ENCODE peak calls at places on chromosomes 5 and 9, in seven cellular contexts. G is K562, Z is HepG2, S is SK-N-SH, W is GM12878, X is HCT116, Y is H1. D is an unnamed sample.
A peak's percentile ranks its signal among the peaks of the same experiment; 100 is the strongest.

GRCh38 chr9:14170973-14171596 is 142.9 kb downstream of the NFIB start:
- DNase-seq in X (no peak), Z (no peak), Y (no peak), G (no peak), W (no peak), S (no peak), D (no peak)

GRCh38 chr9:34686231-34686630 is 4.8 kb downstream of the CCL19 start:
- DNase-seq in G (no peak), Z (no peak), X (no peak), S (no peak), W (no peak), Y (no peak), D (no peak)

GRCh38 chr9:36873247-36873875 is 160.7 kb downstream of the PAX5 start:
- DNase-seq in W (peak; percentile 28), S (peak; percentile 86), X (peak; percentile 43), Y (no peak), G (peak; percentile 55), Z (peak; percentile 62), D (peak; percentile 77)

GRCh38 chr5:6525910-6526309 is 77.3 kb downstream of the UBE2QL1 start:
- DNase-seq in X (peak; percentile 13), W (no peak), G (peak; percentile 68), S (peak; percentile 77), Z (peak; percentile 21), Y (no peak), D (peak; percentile 64)

GRCh38 chr9:128203842-128204551 is 818 bp downstream of the DNM1 start:
- DNase-seq in Z (no peak), G (peak; percentile 87), Y (no peak), W (no peak), S (peak; percentile 86), X (no peak), D (no peak)

GRCh38 chr5:145833616-145834200 is 1.4 kb downstream of the PRELID2 start:
- DNase-seq in Y (no peak), Z (no peak), S (no peak), X (no peak), G (no peak), W (no peak), D (no peak)

GRCh38 chr5:63564789-63565188 is 397.5 kb downstream of the HTR1A start:
- DNase-seq in Y (no peak), G (no peak), X (no peak), S (no peak), Z (no peak), W (no peak), D (no peak)

GRCh38 chr9:136552117-136552685 is 6.4 kb upstream of the NOTCH1 start:
- DNase-seq in Z (no peak), G (peak; percentile 27), X (no peak), W (no peak), S (no peak), Y (no peak), D (peak; percentile 48)

GRCh38 chr5:117380316-117380715 is 805.7 kb upstream of the SEMA6A start:
- DNase-seq in X (no peak), W (no peak), G (no peak), Y (no peak), Z (no peak), S (no peak), D (no peak)

GRCh38 chr5:140881889-140882590 is at the start of gene PCDHA13:
- DNase-seq in Y (no peak), Z (no peak), X (no peak), G (no peak), S (no peak), W (no peak), D (no peak)

GRCh38 chr9:107685901-107686300 is 196.3 kb upstream of the KLF4 start:
- DNase-seq in G (no peak), Y (no peak), W (no peak), S (no peak), Z (no peak), X (no peak), D (no peak)

GRCh38 chr5:142904421-142904820 is 134.2 kb downstream of the ARHGAP26 start:
- DNase-seq in Y (no peak), Z (no peak), W (no peak), S (no peak), X (no peak), G (no peak), D (no peak)

GRCh38 chr5:127077346-127077745 is 4.0 kb upstream of the C5orf63 start:
- DNase-seq in Y (no peak), Z (no peak), W (no peak), G (no peak), S (no peak), X (no peak), D (no peak)

GRCh38 chr9:76910861-76911260 is 4.9 kb upstream of the PRUNE2 start:
- DNase-seq in Z (no peak), W (no peak), S (no peak), Y (no peak), G (no peak), X (no peak), D (no peak)

GRCh38 chr5:151008906-151009305 is 11.5 kb upstream of the GPX3 start:
- DNase-seq in W (no peak), Z (no peak), X (no peak), S (no peak), Y (no peak), G (no peak), D (no peak)

GRCh38 chr5:1975406-1975715 is 92.6 kb upstream of the IRX4 start:
- DNase-seq in Z (no peak), X (no peak), Y (no peak), G (no peak), S (no peak), W (no peak), D (no peak)

GRCh38 chr5:15495026-15495425 is 5.0 kb upstream of the FBXL7 start:
- DNase-seq in S (no peak), Y (no peak), X (no peak), Z (no peak), G (no peak), W (no peak), D (no peak)

GRCh38 chr5:140806834-140807775 is at the start of gene PCDHA4:
- DNase-seq in G (peak; percentile 47), X (no peak), Y (no peak), S (peak; percentile 65), Z (peak; percentile 9), W (no peak), D (no peak)

GRCh38 chr5:173204185-173204979 is 30.6 kb downstream of the NKX2-5 start:
- DNase-seq in Z (peak; percentile 42), Y (no peak), G (peak; percentile 51), X (peak; percentile 21), W (no peak), S (no peak), D (peak; percentile 60)

GRCh38 chr9:76255781-76256455 is 138.3 kb downstream of the RFK start:
- DNase-seq in G (no peak), S (no peak), X (no peak), Z (no peak), W (no peak), Y (no peak), D (peak; percentile 28)

GRCh38 chr9:125878241-125878640 is 131.1 kb downstream of the PBX3 start:
- DNase-seq in W (no peak), S (no peak), Y (peak; percentile 5), G (no peak), X (no peak), Z (no peak), D (no peak)

DNA sequence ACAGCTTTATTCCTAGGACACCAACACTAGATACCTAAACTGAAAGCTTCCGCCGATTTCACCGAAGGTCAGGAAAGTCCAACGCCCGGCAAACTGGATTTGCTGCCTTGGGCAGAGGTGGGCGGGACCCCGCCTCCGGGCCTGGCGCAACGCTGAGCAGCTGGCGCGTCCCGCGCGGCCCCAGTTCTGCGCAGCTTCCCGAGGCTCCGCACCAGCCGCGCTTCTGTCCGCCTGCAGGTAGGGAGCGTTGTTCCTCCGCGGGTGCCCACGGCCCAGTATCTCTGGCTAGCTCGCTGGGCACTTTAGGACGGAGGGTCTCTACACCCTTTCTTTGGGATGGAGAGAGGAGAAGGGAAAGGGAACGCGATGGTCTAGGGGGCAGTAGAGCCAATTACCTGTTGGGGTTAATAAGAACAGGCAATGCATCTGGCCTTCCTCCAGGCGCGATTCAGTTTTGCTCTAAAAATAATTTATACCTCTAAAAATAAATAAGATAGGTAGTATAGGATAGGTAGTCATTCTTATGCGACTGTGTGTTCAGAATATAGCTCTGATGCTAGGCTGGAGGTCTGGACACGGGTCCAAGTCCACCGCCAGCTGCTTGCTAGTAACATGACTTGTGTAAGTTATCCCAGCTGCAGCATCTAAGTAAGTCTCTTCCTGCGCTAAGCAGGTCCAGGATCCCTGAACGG is at the start of gene CD274:
- DNase-seq in X (peak; percentile 80), Y (peak; percentile 79), W (no peak), Z (peak; percentile 85), S (peak; percentile 82), G (peak; percentile 82), D (peak; percentile 81)
- TF ChIP-seq JUND in X (no peak), Y (no peak), W (no peak), Z (no peak), S (no peak), G (no peak), D (no peak)

DNA sequence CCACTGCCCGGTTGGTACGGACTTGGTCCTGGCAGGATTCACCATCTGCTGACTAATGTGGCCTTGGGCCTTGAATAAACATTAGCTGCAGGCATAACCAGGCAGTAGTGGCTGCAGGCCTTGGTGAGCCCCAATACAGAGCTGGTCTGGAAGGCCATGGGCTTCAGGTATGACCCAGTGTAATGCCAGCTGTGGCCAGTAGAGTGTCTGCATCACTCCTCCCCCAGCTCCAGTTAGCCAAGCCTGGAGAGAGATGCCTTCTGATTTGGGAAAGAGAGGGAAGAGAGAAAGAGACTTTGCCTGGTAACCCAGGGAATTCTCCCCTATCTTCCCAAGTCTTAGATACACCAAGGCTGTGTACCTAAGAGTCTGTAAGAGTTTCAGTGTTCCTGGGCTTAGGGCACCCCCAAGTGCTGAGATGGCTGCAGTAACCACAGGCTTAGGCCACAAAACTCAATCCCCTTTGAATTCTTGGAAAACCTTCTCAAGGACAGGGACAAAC is 5.6 kb upstream of the C5 start:
- DNase-seq in S (no peak), W (no peak), X (no peak), Y (no peak), Z (peak; percentile 83), G (peak; percentile 19), D (peak; percentile 57)
- TF ChIP-seq JUND in S (no peak), W (no peak), X (no peak), Y (no peak), Z (peak; percentile 10), G (no peak), D (no peak)

GRCh38 chr9:3794005-3794404 is 268.2 kb upstream of the RFX3 start:
- DNase-seq in S (no peak), X (no peak), Y (no peak), Z (peak; percentile 88), G (no peak), W (no peak), D (peak; percentile 79)
- TF ChIP-seq JUND in S (no peak), X (no peak), Y (no peak), Z (peak; percentile 23), G (no peak), W (no peak), D (no peak)

GRCh38 chr5:79832911-79833310 is 143.3 kb downstream of the CMYA5 start:
- DNase-seq in Z (no peak), W (no peak), X (no peak), G (peak; percentile 23), S (no peak), Y (no peak), D (no peak)

GRCh38 chr5:79831910-79832309 is 142.3 kb downstream of the CMYA5 start:
- DNase-seq in G (no peak), Y (no peak), S (no peak), W (no peak), X (no peak), Z (no peak), D (no peak)

GRCh38 chr5:79831381-79831780 is 141.7 kb downstream of the CMYA5 start:
- DNase-seq in Z (no peak), X (no peak), W (no peak), G (peak; percentile 27), Y (no peak), S (no peak), D (no peak)

GRCh38 chr5:79835220-79835714 is 145.6 kb downstream of the CMYA5 start:
- DNase-seq in W (no peak), S (no peak), X (no peak), G (no peak), Y (no peak), Z (no peak), D (no peak)

GRCh38 chr5:79834420-79835219 is 145.0 kb downstream of the CMYA5 start:
- DNase-seq in W (no peak), X (no peak), Z (no peak), Y (no peak), G (no peak), S (no peak), D (no peak)
- TF ChIP-seq JUND in W (no peak), X (no peak), Z (no peak), Y (no peak), G (no peak), S (no peak), D (no peak)